ENCODE peak calls at places on chromosomes 16 and 17, in ten cellular contexts. P, G, N, V, E, B, Y, R, L and D are unnamed samples.

GRCh38 chr16:10608687-10609409 is 28.4 kb upstream of the EMP2 start:
- ATAC-seq in P (peak; percentile 83), G (no peak), N (no peak), V (no peak), E (no peak), B (peak; percentile 87), Y (peak; percentile 85), R (no peak), L (peak; percentile 72), D (no peak)

GRCh38 chr16:81231014-81231413 is 7.5 kb upstream of the BCO1 start:
- ATAC-seq in P (no peak), G (no peak), N (no peak), V (no peak), E (no peak), B (no peak), Y (no peak), R (no peak), L (no peak), D (no peak)

GRCh38 chr16:88932929-88933328 is 44.1 kb downstream of the CBFA2T3 start:
- ATAC-seq in P (no peak), G (no peak), N (no peak), V (no peak), E (no peak), B (no peak), Y (no peak), R (no peak), L (peak; percentile 34), D (no peak)

GRCh38 chr17:3692346-3692745 is 3.6 kb downstream of the P2RX5 start:
- ATAC-seq in P (no peak), G (no peak), N (no peak), V (no peak), E (no peak), B (no peak), Y (no peak), R (no peak), L (no peak), D (no peak)

GRCh38 chr16:31507617-31507928 is 618 bp downstream of the RUSF1 start:
- ATAC-seq in P (no peak), G (peak; percentile 6), N (no peak), V (peak; percentile 25), E (peak; percentile 4), B (no peak), Y (no peak), R (peak; percentile 9), L (no peak), D (no peak)

GRCh38 chr16:17520567-17520966 is 49.8 kb upstream of the XYLT1 start:
- ATAC-seq in P (no peak), G (no peak), N (no peak), V (no peak), E (no peak), B (no peak), Y (no peak), R (no peak), L (no peak), D (no peak)

GRCh38 chr17:34153988-34154387 is 101.1 kb upstream of the CCL2 start:
- ATAC-seq in P (no peak), G (no peak), N (no peak), V (no peak), E (no peak), B (no peak), Y (no peak), R (no peak), L (no peak), D (no peak)

GRCh38 chr16:87621976-87622713 is 19.8 kb downstream of the JPH3 start:
- ATAC-seq in P (no peak), G (no peak), N (no peak), V (no peak), E (no peak), B (no peak), Y (no peak), R (no peak), L (no peak), D (no peak)

GRCh38 chr17:60863892-60864673 is 186.4 kb downstream of the BCAS3 start:
- ATAC-seq in P (no peak), G (no peak), N (peak; percentile 77), V (no peak), E (no peak), B (no peak), Y (no peak), R (no peak), L (no peak), D (peak; percentile 73)

GRCh38 chr17:80474231-80474932 is 2.0 kb downstream of the NPTX1 start:
- ATAC-seq in P (no peak), G (no peak), N (no peak), V (peak; percentile 33), E (no peak), B (no peak), Y (no peak), R (no peak), L (no peak), D (no peak)

GRCh38 chr16:2087426-2088191 is 39.8 kb downstream of the TSC2 start:
- ATAC-seq in P (no peak), G (no peak), N (no peak), V (no peak), E (no peak), B (no peak), Y (no peak), R (peak; percentile 36), L (no peak), D (no peak)

GRCh38 chr16:27431773-27432599 is 30.0 kb downstream of the IL21R start:
- ATAC-seq in P (no peak), G (peak; percentile 68), N (peak; percentile 80), V (no peak), E (peak; percentile 20), B (no peak), Y (no peak), R (no peak), L (no peak), D (peak; percentile 26)

GRCh38 chr16:73053038-73053378 is 5.1 kb upstream of the ZFHX3 start:
- ATAC-seq in P (no peak), G (no peak), N (no peak), V (no peak), E (no peak), B (no peak), Y (no peak), R (no peak), L (no peak), D (no peak)

GRCh38 chr16:27230562-27230991 is 27.3 kb downstream of the KDM8 start:
- ATAC-seq in P (peak; percentile 34), G (peak; percentile 53), N (peak; percentile 55), V (peak; percentile 69), E (peak; percentile 67), B (no peak), Y (peak; percentile 7), R (no peak), L (no peak), D (peak; percentile 49)

GRCh38 chr16:73993878-73994277 is 302.7 kb upstream of the PSMD7 start:
- ATAC-seq in P (no peak), G (no peak), N (no peak), V (no peak), E (no peak), B (no peak), Y (no peak), R (no peak), L (no peak), D (no peak)

GRCh38 chr16:74030000-74030399 is 266.6 kb upstream of the PSMD7 start:
- ATAC-seq in P (peak; percentile 66), G (no peak), N (no peak), V (no peak), E (no peak), B (no peak), Y (no peak), R (peak; percentile 80), L (no peak), D (no peak)

GRCh38 chr16:20906225-20906870 is 5.8 kb downstream of the LYRM1 start:
- ATAC-seq in P (peak; percentile 33), G (no peak), N (no peak), V (no peak), E (no peak), B (peak; percentile 20), Y (peak; percentile 60), R (no peak), L (peak; percentile 47), D (no peak)

GRCh38 chr17:82931696-82932060 is 91.9 kb upstream of the ZNF750 start:
- ATAC-seq in P (no peak), G (no peak), N (no peak), V (no peak), E (no peak), B (peak; percentile 48), Y (peak; percentile 74), R (no peak), L (peak; percentile 56), D (no peak)

GRCh38 chr16:1655909-1656807 is 21.9 kb upstream of the JPT2 start:
- ATAC-seq in P (peak; percentile 7), G (no peak), N (no peak), V (no peak), E (no peak), B (no peak), Y (no peak), R (no peak), L (no peak), D (no peak)

GRCh38 chr17:57937492-57937891 is 17.7 kb downstream of the CUEDC1 start:
- ATAC-seq in P (no peak), G (no peak), N (no peak), V (no peak), E (no peak), B (no peak), Y (no peak), R (no peak), L (no peak), D (no peak)

GRCh38 chr17:45077643-45078042 is 16.5 kb downstream of the NMT1 start:
- ATAC-seq in P (no peak), G (no peak), N (peak; percentile 63), V (peak; percentile 37), E (no peak), B (no peak), Y (no peak), R (no peak), L (no peak), D (peak; percentile 62)

GRCh38 chr17:21286771-21287702 is 2.5 kb downstream of the MAP2K3 start:
- ATAC-seq in P (peak; percentile 18), G (no peak), N (peak; percentile 2), V (no peak), E (peak; percentile 20), B (no peak), Y (no peak), R (peak; percentile 0), L (no peak), D (peak; percentile 1)

GRCh38 chr17:21814776-21815175 is 122.5 kb downstream of the KCNJ18 start:
- ATAC-seq in P (no peak), G (no peak), N (no peak), V (no peak), E (no peak), B (no peak), Y (no peak), R (no peak), L (peak; percentile 31), D (no peak)

GRCh38 chr17:3002538-3003301 is 60.7 kb downstream of the OR1D5 start:
- ATAC-seq in P (no peak), G (no peak), N (no peak), V (peak; percentile 42), E (no peak), B (no peak), Y (no peak), R (no peak), L (no peak), D (no peak)

GRCh38 chr16:87860553-87861299 is 8.6 kb downstream of the SLC7A5 start:
- ATAC-seq in P (no peak), G (no peak), N (peak; percentile 11), V (no peak), E (no peak), B (peak; percentile 63), Y (peak; percentile 31), R (no peak), L (peak; percentile 57), D (peak; percentile 29)

GRCh38 chr17:68627956-68628355 is 26.8 kb upstream of the FAM20A start:
- ATAC-seq in P (peak; percentile 62), G (no peak), N (no peak), V (no peak), E (no peak), B (peak; percentile 21), Y (peak; percentile 59), R (no peak), L (peak; percentile 92), D (no peak)

GRCh38 chr17:81150379-81151038 is 14.8 kb upstream of the PVALEF start:
- ATAC-seq in P (peak; percentile 54), G (no peak), N (no peak), V (peak; percentile 72), E (no peak), B (no peak), Y (peak; percentile 23), R (peak; percentile 38), L (peak; percentile 54), D (no peak)

GRCh38 chr17:10052414-10052813 is 146.0 kb downstream of the GAS7 start:
- ATAC-seq in P (no peak), G (no peak), N (no peak), V (no peak), E (peak; percentile 77), B (no peak), Y (no peak), R (no peak), L (no peak), D (no peak)